ENCODE peak calls at places on chromosomes 6 and 20, in six cellular contexts. One of them, this sample, is unnamed.

GRCh38 chr6:41650120-41650519 is 11.9 kb downstream of the MDFI start:
- DNase-seq in H1: no peak
- DNase-seq in GM12878: no peak
- DNase-seq in K562: no peak
- DNase-seq in HCT116: no peak
- DNase-seq in HepG2: no peak
- DNase-seq in this sample: no peak

GRCh38 chr20:13331536-13331935 is 110.5 kb downstream of the ISM1 start:
- DNase-seq in GM12878: no peak
- DNase-seq in H1: no peak
- DNase-seq in HepG2: peak; percentile 66
- DNase-seq in K562: no peak
- DNase-seq in HCT116: no peak
- DNase-seq in this sample: no peak

GRCh38 chr6:137271245-137272183 is 52.3 kb upstream of the IFNGR1 start:
- DNase-seq in K562: peak; percentile 39
- DNase-seq in HCT116: peak; percentile 65
- DNase-seq in GM12878: no peak
- DNase-seq in H1: no peak
- DNase-seq in HepG2: peak; percentile 75
- DNase-seq in this sample: peak; percentile 22

GRCh38 chr6:143842468-143842901 is 653 bp upstream of the LTV1 start:
- DNase-seq in K562: no peak
- DNase-seq in H1: no peak
- DNase-seq in GM12878: no peak
- DNase-seq in HCT116: no peak
- DNase-seq in HepG2: no peak
- DNase-seq in this sample: no peak

GRCh38 chr6:38648629-38649028 is 8.9 kb upstream of the BTBD9 start:
- DNase-seq in HepG2: no peak
- DNase-seq in GM12878: no peak
- DNase-seq in K562: no peak
- DNase-seq in H1: no peak
- DNase-seq in HCT116: no peak
- DNase-seq in this sample: no peak

GRCh38 chr6:156687875-156688549 is 89.2 kb upstream of the ARID1B start:
- DNase-seq in K562: peak; percentile 77
- DNase-seq in HepG2: no peak
- DNase-seq in H1: peak; percentile 61
- DNase-seq in HCT116: peak; percentile 10
- DNase-seq in GM12878: no peak
- DNase-seq in this sample: peak; percentile 1

GRCh38 chr6:88165877-88166492 is at the start of gene CNR1:
- DNase-seq in GM12878: no peak
- DNase-seq in HCT116: no peak
- DNase-seq in H1: peak; percentile 78
- DNase-seq in K562: peak; percentile 14
- DNase-seq in HepG2: no peak
- DNase-seq in this sample: no peak

GRCh38 chr6:144931172-144932035 is 646.3 kb downstream of the UTRN start:
- DNase-seq in H1: peak; percentile 56
- DNase-seq in HepG2: peak; percentile 27
- DNase-seq in HCT116: no peak
- DNase-seq in K562: peak; percentile 11
- DNase-seq in GM12878: no peak
- DNase-seq in this sample: no peak

GRCh38 chr6:107493158-107494057 is 3.5 kb downstream of the SOBP start:
- DNase-seq in HCT116: no peak
- DNase-seq in K562: no peak
- DNase-seq in H1: no peak
- DNase-seq in GM12878: no peak
- DNase-seq in HepG2: peak; percentile 98
- DNase-seq in this sample: no peak

GRCh38 chr6:119100115-119100514 is 21.7 kb upstream of the FAM184A start:
- DNase-seq in K562: no peak
- DNase-seq in HCT116: no peak
- DNase-seq in H1: no peak
- DNase-seq in GM12878: no peak
- DNase-seq in HepG2: no peak
- DNase-seq in this sample: no peak

GRCh38 chr6:83536034-83536646 is 23.8 kb downstream of the PRSS35 start:
- DNase-seq in GM12878: peak; percentile 8
- DNase-seq in HCT116: peak; percentile 36
- DNase-seq in H1: peak; percentile 84
- DNase-seq in K562: peak; percentile 46
- DNase-seq in HepG2: peak; percentile 29
- DNase-seq in this sample: no peak

GRCh38 chr20:61449916-61450315 is 197.9 kb downstream of the CDH4 start:
- DNase-seq in HepG2: no peak
- DNase-seq in H1: no peak
- DNase-seq in K562: no peak
- DNase-seq in GM12878: no peak
- DNase-seq in HCT116: no peak
- DNase-seq in this sample: no peak

GRCh38 chr6:68834561-68834960 is 199.5 kb downstream of the ADGRB3 start:
- DNase-seq in GM12878: no peak
- DNase-seq in K562: no peak
- DNase-seq in HCT116: no peak
- DNase-seq in HepG2: no peak
- DNase-seq in H1: no peak
- DNase-seq in this sample: no peak

GRCh38 chr20:36499723-36500501 is 41.4 kb upstream of the MYL9 start:
- DNase-seq in K562: no peak
- DNase-seq in HCT116: no peak
- DNase-seq in GM12878: no peak
- DNase-seq in HepG2: no peak
- DNase-seq in H1: no peak
- DNase-seq in this sample: no peak

GRCh38 chr20:16801919-16802651 is 53.9 kb downstream of the OTOR start:
- DNase-seq in HCT116: peak; percentile 56
- DNase-seq in HepG2: peak; percentile 66
- DNase-seq in H1: peak; percentile 93
- DNase-seq in GM12878: peak; percentile 8
- DNase-seq in K562: peak; percentile 17
- DNase-seq in this sample: peak; percentile 47

GRCh38 chr6:138128096-138128495 is 20.9 kb upstream of the PERP start:
- DNase-seq in HepG2: no peak
- DNase-seq in H1: no peak
- DNase-seq in HCT116: no peak
- DNase-seq in K562: no peak
- DNase-seq in GM12878: no peak
- DNase-seq in this sample: no peak

GRCh38 chr6:108739496-108740330 is 108.5 kb upstream of the ARMC2 start:
- DNase-seq in GM12878: no peak
- DNase-seq in HepG2: no peak
- DNase-seq in H1: no peak
- DNase-seq in K562: no peak
- DNase-seq in HCT116: no peak
- DNase-seq in this sample: no peak

GRCh38 chr6:99282479-99283062 is 66.9 kb downstream of the FAXC start:
- DNase-seq in HepG2: no peak
- DNase-seq in K562: peak; percentile 18
- DNase-seq in GM12878: no peak
- DNase-seq in H1: no peak
- DNase-seq in HCT116: peak; percentile 7
- DNase-seq in this sample: no peak

GRCh38 chr6:61745994-61746393 is 540.0 kb downstream of the KHDRBS2 start:
- DNase-seq in K562: no peak
- DNase-seq in HepG2: no peak
- DNase-seq in GM12878: no peak
- DNase-seq in H1: no peak
- DNase-seq in HCT116: no peak
- DNase-seq in this sample: no peak

GRCh38 chr6:44108471-44108870 is 18.8 kb downstream of the MRPL14 start:
- DNase-seq in K562: no peak
- DNase-seq in GM12878: no peak
- DNase-seq in H1: no peak
- DNase-seq in HepG2: no peak
- DNase-seq in HCT116: no peak
- DNase-seq in this sample: no peak

GRCh38 chr6:157383471-157383870 is 2.5 kb downstream of the ZDHHC14 start:
- DNase-seq in K562: no peak
- DNase-seq in GM12878: no peak
- DNase-seq in H1: no peak
- DNase-seq in HepG2: no peak
- DNase-seq in HCT116: no peak
- DNase-seq in this sample: no peak

GRCh38 chr20:48702388-48703041 is 125.3 kb downstream of the PREX1 start:
- DNase-seq in HCT116: no peak
- DNase-seq in K562: no peak
- DNase-seq in HepG2: no peak
- DNase-seq in H1: no peak
- DNase-seq in GM12878: no peak
- DNase-seq in this sample: no peak
- TF ChIP-seq ZNF274 in HCT116: no peak
- TF ChIP-seq ZNF274 in K562: no peak
- TF ChIP-seq ZNF274 in HepG2: no peak
- TF ChIP-seq ZNF274 in H1: no peak
- TF ChIP-seq ZNF274 in GM12878: no peak
- TF ChIP-seq ZNF274 in this sample: no peak

GRCh38 chr6:7153807-7154206 is 46.0 kb downstream of the RREB1 start:
- DNase-seq in HepG2: no peak
- DNase-seq in H1: peak; percentile 44
- DNase-seq in K562: peak; percentile 64
- DNase-seq in HCT116: no peak
- DNase-seq in GM12878: no peak
- DNase-seq in this sample: no peak

GRCh38 chr6:7154341-7155139 is 46.8 kb downstream of the RREB1 start:
- DNase-seq in HepG2: no peak
- DNase-seq in H1: peak; percentile 35
- DNase-seq in GM12878: peak; percentile 80
- DNase-seq in HCT116: no peak
- DNase-seq in K562: no peak
- DNase-seq in this sample: no peak

GRCh38 chr6:7157752-7158616 is 50.2 kb downstream of the RREB1 start:
- DNase-seq in HepG2: no peak
- DNase-seq in HCT116: no peak
- DNase-seq in K562: no peak
- DNase-seq in H1: no peak
- DNase-seq in GM12878: no peak
- DNase-seq in this sample: no peak

GRCh38 chr6:7155871-7156579 is 48.3 kb downstream of the RREB1 start:
- DNase-seq in HCT116: no peak
- DNase-seq in HepG2: no peak
- DNase-seq in K562: no peak
- DNase-seq in GM12878: peak; percentile 86
- DNase-seq in H1: no peak
- DNase-seq in this sample: no peak

DNA sequence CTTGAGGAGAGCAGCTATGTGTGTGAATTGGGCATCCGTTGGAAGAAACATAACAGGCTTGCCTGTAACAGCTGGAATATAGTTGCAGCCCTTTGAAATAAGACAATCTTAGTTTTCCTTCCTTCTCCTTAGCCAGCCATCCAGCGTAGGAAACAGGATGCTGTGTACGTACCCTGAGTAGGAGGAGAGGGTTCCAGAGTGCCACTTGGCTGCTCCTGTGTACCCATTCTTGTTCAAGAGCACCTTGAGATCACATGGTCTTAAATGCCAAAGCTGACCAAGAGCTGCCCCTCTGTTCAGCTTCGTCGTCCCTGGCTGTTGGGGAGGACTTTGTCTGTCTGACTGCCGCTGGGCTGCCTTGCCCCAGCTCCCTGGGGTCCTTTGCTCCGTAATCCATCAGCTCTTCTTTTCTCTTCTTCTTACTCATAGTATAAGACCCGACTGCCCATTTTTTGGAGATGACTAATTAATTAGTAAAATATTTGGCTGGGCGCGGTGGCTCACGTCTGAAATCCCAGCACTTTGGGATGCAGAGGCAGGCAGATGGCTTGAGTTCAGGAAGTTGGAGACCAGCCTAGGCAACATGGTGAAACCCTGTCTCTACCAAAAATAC is 49.0 kb downstream of the RREB1 start:
- DNase-seq in HepG2: no peak
- DNase-seq in GM12878: no peak
- DNase-seq in HCT116: no peak
- DNase-seq in K562: no peak
- DNase-seq in H1: no peak
- DNase-seq in this sample: no peak
- H3K4me1 ChIP-seq in HepG2: peaks cover 98% of the 10 kb centered on the region
- H3K4me1 ChIP-seq in GM12878: peaks cover 74% of the 10 kb centered on the region
- H3K4me1 ChIP-seq in HCT116: peaks cover 72% of the 10 kb centered on the region
- H3K4me1 ChIP-seq in K562: peaks cover 71% of the 10 kb centered on the region
- H3K4me1 ChIP-seq in H1: peaks cover 10% of the 10 kb centered on the region
- H3K4me1 ChIP-seq in this sample: peaks cover 7% of the 10 kb centered on the region

DNA sequence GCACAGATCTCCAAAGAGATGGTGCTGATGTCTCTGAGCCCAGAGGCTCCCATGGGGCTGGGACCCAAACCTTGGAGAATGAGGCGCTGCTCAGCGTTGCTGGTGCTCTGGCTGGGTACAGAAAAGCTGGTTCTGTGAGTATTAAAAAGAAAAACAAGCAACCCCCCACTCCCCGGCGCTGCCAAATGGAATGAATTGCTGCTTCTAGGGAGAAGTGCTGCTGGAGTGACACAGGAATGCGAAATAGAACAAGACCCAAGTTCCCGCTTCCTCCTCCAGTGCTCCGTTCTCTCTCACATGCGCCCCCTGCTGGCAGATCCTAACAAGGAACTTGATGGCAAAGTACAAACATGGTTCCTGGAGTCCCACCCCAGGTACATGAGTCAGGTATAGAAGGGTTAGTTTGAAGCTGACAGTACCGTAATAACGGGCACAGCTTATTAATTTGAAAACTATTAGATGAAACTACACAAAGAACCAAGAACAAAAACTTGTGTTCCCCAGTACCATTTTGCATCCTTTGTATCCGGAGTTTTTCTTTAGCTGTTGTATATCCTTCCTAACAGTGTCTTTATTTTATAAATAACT is 2.1 kb upstream of the DDX27 start:
- DNase-seq in K562: peak; percentile 74
- DNase-seq in GM12878: peak; percentile 67
- DNase-seq in HCT116: peak; percentile 89
- DNase-seq in HepG2: peak; percentile 96
- DNase-seq in H1: peak; percentile 98
- DNase-seq in this sample: peak; percentile 95
- TF ChIP-seq ZNF274 in K562: no peak
- TF ChIP-seq ZNF274 in GM12878: no peak
- TF ChIP-seq ZNF274 in HCT116: no peak
- TF ChIP-seq ZNF274 in HepG2: no peak
- TF ChIP-seq ZNF274 in H1: no peak
- TF ChIP-seq ZNF274 in this sample: no peak

GRCh38 chr6:112228480-112229332 is 25.7 kb downstream of the LAMA4 start:
- DNase-seq in HepG2: no peak
- DNase-seq in K562: no peak
- DNase-seq in H1: no peak
- DNase-seq in HCT116: no peak
- DNase-seq in GM12878: no peak
- DNase-seq in this sample: no peak

GRCh38 chr6:112224088-112224487 is 30.3 kb downstream of the LAMA4 start:
- DNase-seq in HepG2: no peak
- DNase-seq in K562: no peak
- DNase-seq in H1: no peak
- DNase-seq in GM12878: no peak
- DNase-seq in HCT116: no peak
- DNase-seq in this sample: no peak

GRCh38 chr6:112225691-112226090 is 28.7 kb downstream of the LAMA4 start:
- DNase-seq in HepG2: no peak
- DNase-seq in GM12878: no peak
- DNase-seq in H1: no peak
- DNase-seq in K562: no peak
- DNase-seq in HCT116: no peak
- DNase-seq in this sample: no peak

GRCh38 chr6:112227992-112228391 is 26.4 kb downstream of the LAMA4 start:
- DNase-seq in HepG2: no peak
- DNase-seq in HCT116: no peak
- DNase-seq in K562: no peak
- DNase-seq in H1: no peak
- DNase-seq in GM12878: no peak
- DNase-seq in this sample: no peak

GRCh38 chr6:112227411-112227810 is 27.0 kb downstream of the LAMA4 start:
- DNase-seq in HCT116: no peak
- DNase-seq in K562: no peak
- DNase-seq in HepG2: no peak
- DNase-seq in GM12878: no peak
- DNase-seq in H1: no peak
- DNase-seq in this sample: no peak
- H3K4me1 ChIP-seq in HCT116: peaks cover 5% of the 10 kb centered on the region
- H3K4me1 ChIP-seq in K562: no peaks in the 10 kb centered on the region
- H3K4me1 ChIP-seq in HepG2: no peaks in the 10 kb centered on the region
- H3K4me1 ChIP-seq in GM12878: no peaks in the 10 kb centered on the region
- H3K4me1 ChIP-seq in H1: no peaks in the 10 kb centered on the region
- H3K4me1 ChIP-seq in this sample: no peaks in the 10 kb centered on the region